ENCODE peak calls at places on chromosome 14, in eight cellular contexts. Z is testis; E is MCF 10A; C is GM20000; B is CD8-positive, alpha-beta T cell; G is GM23338; J is transverse colon; T is endodermal cell. W is an unnamed sample.

GRCh38 chr14:85415015-85415712 is 114.8 kb upstream of the FLRT2 start:
- DNase-seq in B (no peak), Z (peak; percentile 89), C (no peak), E (peak; percentile 99), T (peak; percentile 67), G (peak; percentile 61), J (no peak), W (no peak)

GRCh38 chr14:39085933-39086332 is 17.1 kb downstream of the SEC23A start:
- DNase-seq in Z (no peak), J (no peak), T (no peak), G (no peak), E (no peak), C (no peak), B (no peak), W (no peak)

GRCh38 chr14:96056509-96057422 is 17.6 kb downstream of the C14orf132 start:
- DNase-seq in E (peak; percentile 56), Z (no peak), J (no peak), T (peak; percentile 73), G (peak; percentile 40), C (no peak), B (no peak), W (no peak)

GRCh38 chr14:58969951-58970751 is 218.3 kb upstream of the DAAM1 start:
- DNase-seq in C (no peak), J (no peak), Z (no peak), B (no peak), E (no peak), T (peak; percentile 79), G (peak; percentile 64), W (no peak)

GRCh38 chr14:42872775-42873174 is 1266.1 kb downstream of the LRFN5 start:
- DNase-seq in B (no peak), T (no peak), J (no peak), Z (no peak), C (no peak), E (no peak), G (no peak), W (no peak)

GRCh38 chr14:55427439-55427838 is 13.0 kb downstream of the TBPL2 start:
- DNase-seq in T (peak; percentile 68), B (no peak), E (peak; percentile 73), Z (no peak), G (peak; percentile 36), J (no peak), C (no peak), W (no peak)

GRCh38 chr14:54792288-54792687 is 110.3 kb downstream of the GCH1 start:
- DNase-seq in Z (no peak), E (no peak), C (no peak), G (peak; percentile 25), B (no peak), T (peak; percentile 51), J (no peak), W (no peak)

GRCh38 chr14:52936437-52936836 is 14.4 kb downstream of the FERMT2 start:
- DNase-seq in E (no peak), B (no peak), J (no peak), C (no peak), T (no peak), Z (no peak), G (no peak), W (no peak)

GRCh38 chr14:22630486-22630885 is 13.7 kb downstream of the OR6J1 start:
- DNase-seq in C (no peak), T (no peak), Z (no peak), E (no peak), G (no peak), B (no peak), J (no peak), W (no peak)

GRCh38 chr14:94548999-94549985 is 11.9 kb upstream of the SERPINA4 start:
- DNase-seq in E (peak; percentile 65), G (peak; percentile 90), Z (peak; percentile 88), J (peak; percentile 43), B (peak; percentile 7), C (peak; percentile 60), T (peak; percentile 95), W (peak; percentile 67)
- TF ChIP-seq CTCF in E (peak; percentile 93), G (peak; percentile 95), Z (peak; percentile 98), J (peak; percentile 84), B (peak; percentile 60), C (peak; percentile 84), T (peak; percentile 98), W (peak; percentile 73)

GRCh38 chr14:61179776-61180398 is 101.3 kb downstream of the TMEM30B start:
- DNase-seq in J (no peak), B (no peak), C (no peak), T (no peak), Z (no peak), G (no peak), E (no peak), W (no peak)
- TF ChIP-seq CTCF in J (no peak), B (no peak), C (no peak), T (no peak), Z (no peak), G (no peak), E (no peak), W (no peak)

DNA sequence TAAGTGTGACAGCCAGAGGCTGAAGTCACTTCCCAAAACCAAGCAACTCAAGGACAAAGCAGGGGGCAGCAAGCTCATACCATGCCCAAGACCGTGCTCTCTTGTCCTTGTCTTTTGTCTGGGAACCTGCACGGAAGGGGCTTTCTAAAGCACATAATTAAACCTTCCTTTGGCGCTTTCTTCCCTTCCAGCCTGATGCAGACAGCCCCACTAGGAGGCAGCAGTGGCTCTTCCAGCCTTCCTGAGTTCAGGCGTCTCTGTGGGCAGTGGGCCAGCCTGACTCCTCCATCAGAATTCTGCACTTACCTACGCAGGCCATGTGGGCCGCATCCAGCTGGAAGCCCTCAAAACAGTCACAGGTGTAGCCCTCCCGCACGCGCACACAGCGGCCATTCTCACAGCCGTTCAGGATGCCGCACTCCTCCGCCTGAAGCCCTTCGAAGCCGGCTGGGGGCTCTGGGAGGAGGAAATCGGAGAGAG is 7.6 kb downstream of the ISCA2 start:
- DNase-seq in J (peak; percentile 46), B (no peak), T (peak; percentile 92), G (peak; percentile 93), C (no peak), Z (peak; percentile 88), E (peak; percentile 63), W (no peak)
- TF ChIP-seq CTCF in J (peak; percentile 50), B (no peak), T (peak; percentile 85), G (peak; percentile 68), C (peak; percentile 14), Z (peak; percentile 65), E (peak; percentile 53), W (peak; percentile 18)

GRCh38 chr14:56875104-56875675 is 64.9 kb upstream of the OTX2 start:
- DNase-seq in B (no peak), C (no peak), J (no peak), E (no peak), Z (no peak), G (no peak), T (no peak), W (no peak)
- TF ChIP-seq CTCF in B (no peak), C (no peak), J (no peak), E (no peak), Z (no peak), G (no peak), T (no peak), W (no peak)

DNA sequence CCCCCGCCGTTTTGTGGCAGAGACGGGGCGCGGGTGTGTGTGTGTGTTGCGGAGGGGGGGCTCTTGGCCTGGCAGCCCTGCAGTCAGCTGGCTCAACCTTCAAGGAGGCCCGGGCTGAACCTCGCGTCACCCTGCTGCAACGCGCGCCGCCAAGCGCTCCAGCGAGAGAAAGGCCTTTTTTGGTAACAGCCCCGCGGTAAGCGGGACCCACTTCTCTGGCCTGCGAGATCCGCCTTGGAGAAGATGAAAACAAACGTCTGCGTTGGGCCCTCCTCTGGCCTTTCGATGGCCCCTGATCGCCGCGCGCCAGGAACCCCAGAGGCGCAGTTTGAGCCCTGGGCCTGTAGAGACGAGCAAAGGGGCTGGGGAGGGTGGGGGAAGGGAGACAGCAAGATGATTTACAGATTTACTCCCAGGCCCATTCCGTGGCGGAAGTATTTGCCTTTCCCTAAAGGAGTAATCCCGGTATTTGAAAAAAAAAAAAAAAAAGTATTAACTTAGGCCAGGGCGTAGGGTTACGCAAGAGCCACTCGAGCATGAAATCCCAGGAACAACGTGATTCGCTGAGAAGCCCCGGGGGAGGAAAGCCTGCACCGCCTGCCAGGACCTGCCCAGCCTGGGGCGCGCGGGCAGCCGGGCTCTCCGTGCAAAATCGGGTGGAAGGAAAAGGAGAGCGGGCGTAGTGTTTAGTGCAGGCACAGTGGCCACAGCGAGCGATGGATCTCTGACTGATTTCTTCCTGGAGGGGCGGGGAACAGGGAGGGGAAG is 4.5 kb upstream of the IRF2BPL start:
- DNase-seq in J (peak; percentile 89), G (peak; percentile 87), E (peak; percentile 99), Z (peak; percentile 91), B (peak; percentile 64), T (peak; percentile 91), C (peak; percentile 81), W (peak; percentile 77)
- TF ChIP-seq CTCF in J (no peak), G (peak; percentile 18), E (no peak), Z (no peak), B (no peak), T (no peak), C (no peak), W (peak; percentile 26)

GRCh38 chr14:104800600-104801283 is at the start of gene ZBTB42:
- DNase-seq in G (peak; percentile 74), T (peak; percentile 81), Z (peak; percentile 80), J (peak; percentile 91), E (peak; percentile 45), C (peak; percentile 87), B (peak; percentile 34), W (peak; percentile 72)
- TF ChIP-seq CTCF in G (no peak), T (no peak), Z (no peak), J (no peak), E (no peak), C (no peak), B (no peak), W (no peak)

GRCh38 chr14:24212924-24213865 is at the start of gene CHMP4A:
- DNase-seq in T (peak; percentile 99), E (peak; percentile 98), B (peak; percentile 91), Z (peak; percentile 97), J (peak; percentile 97), G (peak; percentile 99), C (peak; percentile 91), W (peak; percentile 97)
- TF ChIP-seq CTCF in T (peak; percentile 49), E (no peak), B (no peak), Z (no peak), J (no peak), G (peak; percentile 9), C (no peak), W (peak; percentile 8)

DNA sequence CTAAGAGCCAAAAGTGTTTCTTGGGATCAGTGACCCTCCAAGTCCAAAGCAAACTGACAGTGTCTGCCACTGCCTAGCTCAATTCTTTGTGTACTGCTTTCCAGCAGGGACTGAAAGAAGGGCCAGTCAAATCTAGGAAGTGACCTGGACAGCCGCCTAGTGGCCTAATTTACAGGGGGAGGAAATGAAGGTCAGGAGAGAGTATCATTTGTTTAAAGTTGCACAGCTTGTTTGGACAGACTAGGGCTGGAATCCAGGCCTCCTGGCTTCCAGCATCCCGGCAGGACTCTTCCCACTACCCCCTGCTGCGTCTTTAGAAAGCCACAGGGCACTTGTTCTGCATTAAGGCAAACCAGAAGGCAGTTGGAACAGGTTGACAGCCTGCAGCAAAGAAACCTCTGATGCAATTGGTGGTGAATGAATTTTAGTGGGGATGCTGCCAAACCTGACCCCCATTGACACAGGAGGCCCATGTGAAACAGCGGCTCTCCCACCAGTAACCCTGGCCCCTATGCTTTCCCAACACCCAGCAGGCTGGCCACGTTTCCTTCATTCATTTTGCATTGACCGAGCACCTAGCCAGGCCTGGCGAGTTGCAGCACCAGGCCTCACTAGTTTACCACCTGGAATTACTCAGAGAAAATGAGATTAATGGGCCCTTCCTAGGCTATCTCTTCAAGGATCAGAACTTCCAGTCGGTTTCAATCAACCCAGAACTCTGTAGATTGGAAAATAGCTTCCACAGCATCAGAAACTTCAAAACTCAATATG is 28.2 kb downstream of the GALNT16 start:
- DNase-seq in B (no peak), Z (peak; percentile 48), T (peak; percentile 58), J (peak; percentile 27), G (peak; percentile 41), C (no peak), E (peak; percentile 33), W (peak; percentile 15)
- TF ChIP-seq CTCF in B (no peak), Z (peak; percentile 15), T (peak; percentile 48), J (no peak), G (no peak), C (no peak), E (peak; percentile 20), W (no peak)

W was measured in GM10248.